ENCODE peak calls at places on chromosomes 4 and X, in five cellular contexts. D is adrenal gland, R is right cardiac atrium, P is right atrium auricular region, B is stomach. W is an unnamed sample.
A peak's percentile ranks its signal among the peaks of the same experiment; 100 is the strongest.

GRCh38 chr4:168743576-168743975 is 246.7 kb downstream of the PALLD start:
- DNase-seq in D (no peak), R (no peak), P (no peak), B (no peak), W (no peak)

GRCh38 chrX:43664708-43665107 is 8.6 kb downstream of the MAOA start:
- DNase-seq in D (no peak), R (no peak), P (no peak), B (no peak), W (no peak)

GRCh38 chr4:148651991-148652390 is 209.8 kb upstream of the NR3C2 start:
- DNase-seq in D (no peak), R (no peak), P (no peak), B (no peak), W (no peak)

GRCh38 chr4:140195806-140196205 is 41.8 kb upstream of the MAML3 start:
- DNase-seq in D (no peak), R (no peak), P (no peak), B (no peak), W (no peak)

GRCh38 chr4:151418385-151418784 is 9.4 kb downstream of the FHIP1A start:
- DNase-seq in D (no peak), R (no peak), P (no peak), B (no peak), W (no peak)

GRCh38 chr4:66842401-66842800 is 702.9 kb downstream of the CENPC start:
- DNase-seq in D (no peak), R (no peak), P (no peak), B (no peak), W (no peak)

GRCh38 chr4:34309356-34309900 is 1934.9 kb downstream of the ARAP2 start:
- DNase-seq in D (no peak), R (no peak), P (no peak), B (no peak), W (no peak)

GRCh38 chr4:83361416-83362196 is 27.0 kb upstream of the HPSE start:
- DNase-seq in D (no peak), R (no peak), P (no peak), B (no peak), W (no peak)

GRCh38 chrX:19609541-19609940 is 94.2 kb upstream of the MAP3K15 start:
- DNase-seq in D (no peak), R (no peak), P (no peak), B (no peak), W (no peak)

GRCh38 chrX:22800360-22800759 is 199.4 kb upstream of the DDX53 start:
- DNase-seq in D (peak; percentile 30), R (peak; percentile 43), P (peak; percentile 60), B (no peak), W (no peak)

GRCh38 chr4:40180356-40180755 is 16.5 kb upstream of the RHOH start:
- DNase-seq in D (no peak), R (no peak), P (no peak), B (no peak), W (no peak)

GRCh38 chr4:173525118-173526033 is 4.7 kb downstream of the HAND2 start:
- DNase-seq in D (no peak), R (peak; percentile 80), P (no peak), B (no peak), W (no peak)

GRCh38 chrX:131572372-131573014 is 28.6 kb downstream of the OR13H1 start:
- DNase-seq in D (no peak), R (no peak), P (no peak), B (no peak), W (no peak)

GRCh38 chrX:119692241-119693031 is 532 bp downstream of the SEPTIN6 start:
- DNase-seq in D (peak; percentile 61), R (peak; percentile 72), P (peak; percentile 72), B (peak; percentile 44), W (no peak)

GRCh38 chr4:6476893-6477292 is 4.5 kb upstream of the PPP2R2C start:
- DNase-seq in D (no peak), R (no peak), P (peak; percentile 21), B (no peak), W (no peak)

GRCh38 chr4:47606482-47606881 is 121.4 kb downstream of the ATP10D start:
- DNase-seq in D (no peak), R (no peak), P (no peak), B (no peak), W (no peak)

GRCh38 chr4:74671074-74671698 is 123.1 kb downstream of the BTC start:
- DNase-seq in D (peak; percentile 37), R (no peak), P (no peak), B (peak; percentile 46), W (peak; percentile 46)

GRCh38 chr4:84562156-84562555 is 20.8 kb upstream of the CDS1 start:
- DNase-seq in D (no peak), R (no peak), P (no peak), B (no peak), W (no peak)

GRCh38 chr4:148497258-148497657 is 55.0 kb upstream of the NR3C2 start:
- DNase-seq in D (no peak), R (no peak), P (no peak), B (no peak), W (no peak)

GRCh38 chr4:123599061-123599919 is 202.7 kb downstream of the SPRY1 start:
- DNase-seq in D (no peak), R (no peak), P (no peak), B (no peak), W (no peak)

GRCh38 chr4:76733380-76733779 is 164.6 kb downstream of the SOWAHB start:
- DNase-seq in D (no peak), R (no peak), P (no peak), B (peak; percentile 73), W (no peak)

GRCh38 chr4:4488405-4489404 is 53.1 kb downstream of the STX18 start:
- DNase-seq in D (peak; percentile 87), R (peak; percentile 60), P (peak; percentile 69), B (peak; percentile 78), W (peak; percentile 63)

GRCh38 chr4:74006009-74006476 is 7.6 kb upstream of the CXCL5 start:
- DNase-seq in D (no peak), R (no peak), P (no peak), B (no peak), W (no peak)

GRCh38 chrX:6813836-6814370 is 279.0 kb upstream of the VCX3A start:
- DNase-seq in D (no peak), R (no peak), P (no peak), B (no peak), W (no peak)

GRCh38 chr4:52249583-52249982 is 198.5 kb downstream of the SPATA18 start:
- DNase-seq in D (no peak), R (no peak), P (no peak), B (no peak), W (no peak)

GRCh38 chr4:52251864-52252263 is 200.8 kb downstream of the SPATA18 start:
- DNase-seq in D (no peak), R (no peak), P (no peak), B (no peak), W (no peak)

GRCh38 chr4:52250124-52250523 is 199.0 kb downstream of the SPATA18 start:
- DNase-seq in D (peak; percentile 22), R (peak; percentile 40), P (peak; percentile 61), B (no peak), W (no peak)

GRCh38 chr4:52248836-52249235 is 197.7 kb downstream of the SPATA18 start:
- DNase-seq in D (no peak), R (no peak), P (no peak), B (no peak), W (no peak)

DNA sequence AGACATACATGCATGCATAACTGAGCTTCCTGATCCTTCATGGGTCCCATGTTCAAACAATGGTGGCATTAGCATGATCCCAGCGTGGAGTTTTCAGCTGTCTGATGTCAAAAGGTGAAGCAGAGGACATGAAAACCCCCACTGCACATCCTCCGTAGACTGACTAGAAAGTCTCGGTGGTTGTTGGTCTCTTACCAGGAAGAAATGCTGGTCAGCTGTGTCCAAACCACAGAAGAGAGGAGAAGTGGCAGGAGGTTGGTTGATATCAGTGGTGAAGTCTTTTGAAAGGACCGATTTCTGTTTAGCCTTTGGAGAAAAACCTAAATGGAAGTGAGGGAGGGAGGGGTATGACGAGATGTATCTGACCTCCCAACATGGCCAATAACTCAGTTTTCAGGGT is 201.9 kb downstream of the SPATA18 start:
- DNase-seq in D (no peak), R (no peak), P (no peak), B (no peak), W (no peak)
- H3K4me3 ChIP-seq in D (no peak overlapping the region), R (no peak overlapping the region), P (no peak overlapping the region), B (no peak overlapping the region), W (no peak overlapping the region)

GRCh38 chrX:107725761-107726555 is 49.6 kb downstream of the TSC22D3 start:
- DNase-seq in D (no peak), R (no peak), P (no peak), B (no peak), W (no peak)

GRCh38 chrX:107721966-107722707 is 53.5 kb downstream of the TSC22D3 start:
- DNase-seq in D (no peak), R (no peak), P (no peak), B (no peak), W (no peak)

GRCh38 chrX:107726809-107727534 is 48.6 kb downstream of the TSC22D3 start:
- DNase-seq in D (no peak), R (no peak), P (no peak), B (no peak), W (no peak)

GRCh38 chrX:107723501-107723900 is 52.1 kb downstream of the TSC22D3 start:
- DNase-seq in D (no peak), R (no peak), P (no peak), B (no peak), W (no peak)

DNA sequence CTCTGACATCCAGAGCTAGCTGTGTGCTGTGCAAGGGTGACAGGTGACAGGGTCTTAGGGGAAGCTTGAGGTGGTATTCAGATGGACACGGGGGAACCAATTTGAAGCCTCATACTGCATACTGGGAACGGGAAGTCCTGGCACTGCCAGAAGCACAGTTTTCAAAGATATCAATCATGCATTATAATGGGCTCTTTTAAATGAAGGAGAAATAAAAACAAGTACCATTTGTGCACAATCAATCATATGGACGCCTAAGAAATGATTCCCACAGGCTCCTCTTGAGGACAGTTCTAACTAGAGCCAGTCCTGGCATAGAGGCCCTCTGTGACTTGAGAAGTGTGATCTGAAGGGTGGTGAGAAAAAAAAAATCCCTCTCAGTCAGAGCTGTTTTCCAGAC is 50.9 kb downstream of the TSC22D3 start:
- DNase-seq in D (no peak), R (no peak), P (no peak), B (no peak), W (no peak)
- H3K4me1 ChIP-seq in D (peaks cover 48% of the 10 kb centered on the region), R (peaks cover 18% of the 10 kb centered on the region), P (no peaks in the 10 kb centered on the region), B (peaks cover 47% of the 10 kb centered on the region), W (peaks cover 27% of the 10 kb centered on the region)

GRCh38 chr4:133801858-133802257 is 399.7 kb downstream of the PABPC4L start:
- DNase-seq in D (no peak), R (no peak), P (no peak), B (no peak), W (no peak)
- H3K4me3 ChIP-seq in D (no peak overlapping the region), R (no peak overlapping the region), P (no peak overlapping the region), B (no peak overlapping the region), W (no peak overlapping the region)

DNA sequence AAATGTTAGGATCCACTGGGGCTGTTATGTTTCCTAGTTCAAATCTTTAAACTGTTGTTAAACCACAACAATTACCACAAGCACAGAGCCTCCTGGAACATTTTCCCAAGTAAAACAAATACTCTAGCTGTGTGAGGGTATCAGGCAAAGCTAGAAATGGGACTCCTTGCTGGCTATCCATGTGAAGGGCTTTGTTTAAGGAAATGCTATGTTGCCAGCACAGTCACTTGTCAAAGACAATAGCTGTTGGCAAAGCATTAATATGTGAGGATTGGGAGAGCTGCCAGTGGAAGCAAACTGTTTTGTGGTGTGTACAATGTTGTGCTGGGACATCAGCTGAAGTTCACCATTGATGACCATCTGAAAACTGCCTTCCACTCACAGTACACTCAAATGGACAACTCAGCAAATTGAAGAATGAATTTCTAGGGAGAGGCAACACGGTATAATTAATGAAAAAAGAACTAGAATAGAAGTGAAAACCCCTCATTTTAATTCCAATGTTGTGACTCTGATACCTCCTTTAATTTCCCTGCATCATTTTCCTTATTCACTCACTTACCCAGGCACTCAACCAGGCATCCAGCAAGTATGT is 100.8 kb downstream of the ANXA3 start:
- DNase-seq in D (no peak), R (no peak), P (no peak), B (no peak), W (no peak)
- H3K4me1 ChIP-seq in D (no peaks in the 10 kb centered on the region), R (peaks cover 2% of the 10 kb centered on the region), P (no peaks in the 10 kb centered on the region), B (peaks cover 3% of the 10 kb centered on the region), W (peaks cover 3% of the 10 kb centered on the region)